ENCODE peak calls at places on chromosomes 13 and 19, in eight cellular contexts. One of them, this sample, is unnamed.

GRCh38 chr19:6125571-6125989 is 9.9 kb upstream of the ACSBG2 start:
- DNase-seq in psoas muscle: peak
- DNase-seq in neuronal stem cell: no peak
- DNase-seq in GM23248: peak
- DNase-seq in MM.1S: peak
- DNase-seq in ovary: peak
- DNase-seq in caudate nucleus: no peak
- DNase-seq in left ventricle myocardium inferior: peak
- DNase-seq in this sample: peak

GRCh38 chr19:34818270-34818669 is 45.3 kb upstream of the ZNF599 start:
- DNase-seq in caudate nucleus: no peak
- DNase-seq in GM23248: no peak
- DNase-seq in ovary: no peak
- DNase-seq in psoas muscle: no peak
- DNase-seq in neuronal stem cell: no peak
- DNase-seq in MM.1S: no peak
- DNase-seq in left ventricle myocardium inferior: no peak
- DNase-seq in this sample: no peak

GRCh38 chr13:84433024-84433423 is 550.8 kb upstream of the SLITRK1 start:
- DNase-seq in GM23248: peak
- DNase-seq in psoas muscle: no peak
- DNase-seq in caudate nucleus: no peak
- DNase-seq in left ventricle myocardium inferior: no peak
- DNase-seq in ovary: no peak
- DNase-seq in MM.1S: no peak
- DNase-seq in neuronal stem cell: no peak
- DNase-seq in this sample: no peak

GRCh38 chr13:29702912-29703351 is 107.4 kb upstream of the SLC7A1 start:
- DNase-seq in neuronal stem cell: no peak
- DNase-seq in MM.1S: no peak
- DNase-seq in psoas muscle: peak
- DNase-seq in GM23248: peak
- DNase-seq in left ventricle myocardium inferior: peak
- DNase-seq in caudate nucleus: no peak
- DNase-seq in ovary: no peak
- DNase-seq in this sample: peak

GRCh38 chr19:50728084-50728737 is 5.0 kb downstream of the CLEC11A start:
- DNase-seq in ovary: peak
- DNase-seq in left ventricle myocardium inferior: peak
- DNase-seq in caudate nucleus: peak
- DNase-seq in neuronal stem cell: peak
- DNase-seq in MM.1S: no peak
- DNase-seq in psoas muscle: peak
- DNase-seq in GM23248: peak
- DNase-seq in this sample: peak

GRCh38 chr13:73767747-73768315 is 366.4 kb downstream of the KLF12 start:
- DNase-seq in neuronal stem cell: no peak
- DNase-seq in MM.1S: no peak
- DNase-seq in psoas muscle: no peak
- DNase-seq in GM23248: no peak
- DNase-seq in ovary: no peak
- DNase-seq in caudate nucleus: no peak
- DNase-seq in left ventricle myocardium inferior: no peak
- DNase-seq in this sample: no peak

GRCh38 chr19:611506-611869 is 21.8 kb downstream of the HCN2 start:
- DNase-seq in MM.1S: no peak
- DNase-seq in psoas muscle: no peak
- DNase-seq in caudate nucleus: no peak
- DNase-seq in left ventricle myocardium inferior: no peak
- DNase-seq in neuronal stem cell: no peak
- DNase-seq in ovary: no peak
- DNase-seq in GM23248: peak
- DNase-seq in this sample: no peak

GRCh38 chr13:21998279-21998678 is 327.4 kb downstream of the FGF9 start:
- DNase-seq in ovary: no peak
- DNase-seq in psoas muscle: no peak
- DNase-seq in neuronal stem cell: no peak
- DNase-seq in left ventricle myocardium inferior: no peak
- DNase-seq in GM23248: no peak
- DNase-seq in caudate nucleus: no peak
- DNase-seq in MM.1S: no peak
- DNase-seq in this sample: no peak

GRCh38 chr19:13633109-13633508 is 126.8 kb upstream of the CACNA1A start:
- DNase-seq in ovary: no peak
- DNase-seq in neuronal stem cell: peak
- DNase-seq in psoas muscle: no peak
- DNase-seq in caudate nucleus: no peak
- DNase-seq in MM.1S: no peak
- DNase-seq in GM23248: peak
- DNase-seq in left ventricle myocardium inferior: no peak
- DNase-seq in this sample: no peak

GRCh38 chr13:106874308-106874707 is 306.4 kb upstream of the ARGLU1 start:
- DNase-seq in MM.1S: no peak
- DNase-seq in GM23248: no peak
- DNase-seq in caudate nucleus: no peak
- DNase-seq in left ventricle myocardium inferior: no peak
- DNase-seq in neuronal stem cell: no peak
- DNase-seq in ovary: no peak
- DNase-seq in psoas muscle: no peak
- DNase-seq in this sample: no peak

DNA sequence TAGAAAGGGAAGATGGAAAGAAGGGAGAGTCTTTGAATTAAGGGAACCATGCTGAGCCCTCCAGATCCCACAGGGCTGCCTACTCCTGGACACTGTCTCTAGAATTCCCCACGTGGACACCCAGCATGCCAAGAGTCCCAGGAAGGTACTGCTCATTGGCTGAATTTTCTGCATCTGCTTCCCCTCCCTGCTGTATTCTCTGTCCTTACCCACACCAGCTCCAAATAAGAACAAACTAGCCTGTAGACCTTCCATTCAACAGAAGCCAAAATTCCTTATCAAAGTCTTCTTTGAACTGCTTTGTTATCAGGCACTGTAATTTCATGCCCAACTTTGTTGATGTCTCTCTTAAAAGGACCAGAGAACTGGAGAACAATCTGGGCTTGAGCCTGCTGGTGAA is 305.9 kb upstream of the ARGLU1 start:
- DNase-seq in GM23248: no peak
- DNase-seq in caudate nucleus: no peak
- DNase-seq in psoas muscle: no peak
- DNase-seq in left ventricle myocardium inferior: no peak
- DNase-seq in MM.1S: no peak
- DNase-seq in neuronal stem cell: no peak
- DNase-seq in ovary: no peak
- DNase-seq in this sample: no peak
- H3K27ac ChIP-seq in GM23248: no peak
- H3K27ac ChIP-seq in caudate nucleus: no peak
- H3K27ac ChIP-seq in psoas muscle: peak
- H3K27ac ChIP-seq in left ventricle myocardium inferior: peak
- H3K27ac ChIP-seq in MM.1S: no peak
- H3K27ac ChIP-seq in neuronal stem cell: no peak
- H3K27ac ChIP-seq in ovary: no peak
- H3K27ac ChIP-seq in this sample: peak

DNA sequence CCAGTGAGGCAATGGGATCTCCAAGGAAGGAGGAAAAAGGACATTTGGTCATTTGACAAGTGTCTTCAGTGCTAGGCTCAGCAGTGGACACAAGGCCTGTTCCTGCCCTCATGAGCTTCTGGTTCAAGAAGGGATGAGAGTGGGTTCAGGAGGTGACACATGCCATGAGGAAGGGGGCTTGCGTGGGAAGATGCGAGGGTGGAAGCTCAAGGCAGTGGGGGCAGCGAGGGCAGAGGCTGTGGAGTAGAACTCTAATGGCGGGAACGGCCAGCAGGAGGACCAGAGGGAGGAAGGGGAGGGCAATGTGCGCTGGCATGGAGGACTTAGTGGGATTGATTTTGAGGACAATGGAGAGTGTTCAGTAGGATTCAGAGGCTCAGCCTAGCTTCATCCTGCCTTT is 3.3 kb downstream of the PIK3R2 start:
- DNase-seq in ovary: no peak
- DNase-seq in left ventricle myocardium inferior: no peak
- DNase-seq in GM23248: no peak
- DNase-seq in psoas muscle: no peak
- DNase-seq in MM.1S: no peak
- DNase-seq in caudate nucleus: no peak
- DNase-seq in neuronal stem cell: no peak
- DNase-seq in this sample: no peak
- H3K27ac ChIP-seq in ovary: peak
- H3K27ac ChIP-seq in left ventricle myocardium inferior: peak
- H3K27ac ChIP-seq in GM23248: no peak
- H3K27ac ChIP-seq in psoas muscle: peak
- H3K27ac ChIP-seq in MM.1S: no peak
- H3K27ac ChIP-seq in caudate nucleus: peak
- H3K27ac ChIP-seq in neuronal stem cell: no peak
- H3K27ac ChIP-seq in this sample: no peak

GRCh38 chr13:50544226-50544625 is 299.3 kb downstream of the DLEU7 start:
- DNase-seq in ovary: no peak
- DNase-seq in neuronal stem cell: no peak
- DNase-seq in caudate nucleus: no peak
- DNase-seq in psoas muscle: no peak
- DNase-seq in left ventricle myocardium inferior: no peak
- DNase-seq in GM23248: no peak
- DNase-seq in MM.1S: no peak
- DNase-seq in this sample: no peak
- H3K27ac ChIP-seq in ovary: no peak
- H3K27ac ChIP-seq in neuronal stem cell: no peak
- H3K27ac ChIP-seq in caudate nucleus: no peak
- H3K27ac ChIP-seq in psoas muscle: no peak
- H3K27ac ChIP-seq in left ventricle myocardium inferior: no peak
- H3K27ac ChIP-seq in GM23248: no peak
- H3K27ac ChIP-seq in MM.1S: no peak
- H3K27ac ChIP-seq in this sample: no peak

GRCh38 chr19:37691881-37692504 is 27.6 kb downstream of the ZNF607 start:
- DNase-seq in psoas muscle: peak
- DNase-seq in left ventricle myocardium inferior: peak
- DNase-seq in neuronal stem cell: peak
- DNase-seq in MM.1S: no peak
- DNase-seq in ovary: peak
- DNase-seq in caudate nucleus: peak
- DNase-seq in GM23248: peak
- DNase-seq in this sample: peak
- H3K27ac ChIP-seq in psoas muscle: peak
- H3K27ac ChIP-seq in left ventricle myocardium inferior: peak
- H3K27ac ChIP-seq in neuronal stem cell: peak
- H3K27ac ChIP-seq in MM.1S: no peak
- H3K27ac ChIP-seq in ovary: peak
- H3K27ac ChIP-seq in caudate nucleus: peak
- H3K27ac ChIP-seq in GM23248: peak
- H3K27ac ChIP-seq in this sample: peak

GRCh38 chr19:53951947-53952346 is 10.8 kb upstream of the CACNG8 start:
- DNase-seq in GM23248: no peak
- DNase-seq in psoas muscle: no peak
- DNase-seq in caudate nucleus: no peak
- DNase-seq in MM.1S: no peak
- DNase-seq in neuronal stem cell: no peak
- DNase-seq in ovary: no peak
- DNase-seq in left ventricle myocardium inferior: no peak
- DNase-seq in this sample: no peak

GRCh38 chr19:53957448-53958167 is 5.1 kb upstream of the CACNG8 start:
- DNase-seq in MM.1S: no peak
- DNase-seq in left ventricle myocardium inferior: no peak
- DNase-seq in neuronal stem cell: no peak
- DNase-seq in psoas muscle: no peak
- DNase-seq in caudate nucleus: no peak
- DNase-seq in ovary: no peak
- DNase-seq in GM23248: no peak
- DNase-seq in this sample: no peak

GRCh38 chr19:53951436-53951835 is 11.3 kb upstream of the CACNG8 start:
- DNase-seq in psoas muscle: no peak
- DNase-seq in caudate nucleus: no peak
- DNase-seq in left ventricle myocardium inferior: no peak
- DNase-seq in GM23248: no peak
- DNase-seq in neuronal stem cell: no peak
- DNase-seq in ovary: no peak
- DNase-seq in MM.1S: no peak
- DNase-seq in this sample: no peak

GRCh38 chr19:53958168-53958571 is 4.6 kb upstream of the CACNG8 start:
- DNase-seq in caudate nucleus: peak
- DNase-seq in GM23248: no peak
- DNase-seq in left ventricle myocardium inferior: no peak
- DNase-seq in neuronal stem cell: no peak
- DNase-seq in MM.1S: no peak
- DNase-seq in psoas muscle: no peak
- DNase-seq in ovary: no peak
- DNase-seq in this sample: no peak

DNA sequence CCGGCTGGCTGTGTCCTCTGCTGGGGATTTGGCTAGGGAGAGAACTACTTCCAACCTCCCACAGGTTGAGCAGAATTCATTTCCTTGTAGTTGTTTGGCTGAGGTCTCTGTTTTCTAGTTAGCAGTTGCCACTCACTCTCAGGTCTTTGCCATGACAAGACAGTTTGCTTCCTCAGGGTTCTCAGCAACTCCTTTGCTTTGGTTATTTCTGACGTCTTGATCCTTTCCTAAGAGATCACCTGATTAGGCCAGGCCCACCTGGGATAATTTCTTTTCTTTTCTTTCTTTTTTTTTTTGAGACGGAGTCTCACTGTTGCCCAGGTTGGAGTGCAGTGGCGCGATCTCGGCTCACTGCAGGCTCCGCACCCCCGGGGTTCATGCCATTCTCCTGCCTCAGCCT is 9.4 kb upstream of the CACNG8 start:
- DNase-seq in left ventricle myocardium inferior: no peak
- DNase-seq in ovary: no peak
- DNase-seq in caudate nucleus: no peak
- DNase-seq in neuronal stem cell: no peak
- DNase-seq in MM.1S: no peak
- DNase-seq in psoas muscle: no peak
- DNase-seq in GM23248: no peak
- DNase-seq in this sample: no peak
- H3K27ac ChIP-seq in left ventricle myocardium inferior: no peak
- H3K27ac ChIP-seq in ovary: no peak
- H3K27ac ChIP-seq in caudate nucleus: no peak
- H3K27ac ChIP-seq in neuronal stem cell: no peak
- H3K27ac ChIP-seq in MM.1S: no peak
- H3K27ac ChIP-seq in psoas muscle: no peak
- H3K27ac ChIP-seq in GM23248: no peak
- H3K27ac ChIP-seq in this sample: no peak

DNA sequence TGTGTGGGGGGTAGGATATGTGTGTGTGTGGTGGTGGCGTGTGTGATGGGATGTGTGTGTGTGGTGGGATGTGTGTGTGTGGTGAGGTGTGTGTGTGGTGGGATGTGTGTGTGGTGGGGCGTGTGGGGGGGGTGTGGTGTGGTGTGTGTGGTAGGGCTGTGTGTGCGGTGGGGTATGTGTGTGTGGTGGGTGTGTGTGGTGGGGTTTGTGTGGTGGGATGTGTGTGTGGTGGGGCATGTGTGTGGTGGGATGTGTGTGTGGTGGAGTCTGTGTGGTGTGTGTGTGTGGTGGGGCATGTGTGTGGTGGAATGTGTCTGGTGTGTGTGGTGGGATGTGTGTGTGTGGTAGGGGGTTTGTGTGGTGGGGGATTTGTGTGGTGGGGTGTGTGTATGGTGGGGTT is 41.2 kb upstream of the NPAS1 start:
- DNase-seq in ovary: no peak
- DNase-seq in GM23248: no peak
- DNase-seq in psoas muscle: no peak
- DNase-seq in neuronal stem cell: no peak
- DNase-seq in MM.1S: no peak
- DNase-seq in caudate nucleus: no peak
- DNase-seq in left ventricle myocardium inferior: no peak
- DNase-seq in this sample: no peak
- H3K27ac ChIP-seq in ovary: no peak
- H3K27ac ChIP-seq in GM23248: peak
- H3K27ac ChIP-seq in psoas muscle: peak
- H3K27ac ChIP-seq in neuronal stem cell: peak
- H3K27ac ChIP-seq in MM.1S: no peak
- H3K27ac ChIP-seq in caudate nucleus: no peak
- H3K27ac ChIP-seq in left ventricle myocardium inferior: peak
- H3K27ac ChIP-seq in this sample: peak